ENCODE peak calls at places on chromosomes 6 and 20, in six cellular contexts. E is NCI-H748 treated with DMSO at 0.1 percent for 48 hours, H is nucleus accumbens, M is GM12865, S is EL, G is HT-29. I is an unnamed sample.

GRCh38 chr6:90583179-90583578 is 3.7 kb downstream of the MAP3K7 start:
- DNase-seq in S (no peak), H (no peak), M (no peak), E (no peak), G (no peak), I (no peak)

GRCh38 chr20:17860306-17861197 is 108.0 kb downstream of the SNX5 start:
- DNase-seq in H (no peak), M (no peak), S (no peak), E (no peak), G (no peak), I (no peak)

GRCh38 chr6:35473849-35474128 is 5.6 kb downstream of the RPL10A start:
- DNase-seq in M (no peak), S (peak; percentile 42), G (no peak), E (no peak), H (no peak), I (no peak)

GRCh38 chr6:170046786-170047626 is 243.9 kb downstream of the DLL1 start:
- DNase-seq in E (no peak), S (no peak), H (no peak), M (no peak), G (no peak), I (no peak)

GRCh38 chr6:154602296-154602695 is 91.8 kb upstream of the CNKSR3 start:
- DNase-seq in M (no peak), E (no peak), H (no peak), G (no peak), S (no peak), I (no peak)

GRCh38 chr6:166307082-166307980 is 861 bp downstream of the PRR18 start:
- DNase-seq in H (no peak), G (no peak), E (no peak), M (peak; percentile 59), S (no peak), I (peak; percentile 67)

GRCh38 chr6:25026723-25027122 is 91.0 kb upstream of the RIPOR2 start:
- DNase-seq in S (no peak), H (no peak), G (no peak), E (no peak), M (no peak), I (no peak)

GRCh38 chr6:137749595-137750215 is 117.4 kb upstream of the TNFAIP3 start:
- DNase-seq in G (no peak), M (no peak), S (no peak), H (no peak), E (no peak), I (no peak)

GRCh38 chr20:57397693-57398108 is 6.5 kb downstream of the RBM38 start:
- DNase-seq in H (no peak), E (no peak), G (no peak), S (no peak), M (peak; percentile 56), I (peak; percentile 48)

GRCh38 chr6:76481101-76481500 is 408.6 kb upstream of the IMPG1 start:
- DNase-seq in H (no peak), S (no peak), E (peak; percentile 45), G (no peak), M (no peak), I (no peak)

GRCh38 chr20:51749674-51750036 is 18.5 kb downstream of the ATP9A start:
- DNase-seq in H (no peak), E (no peak), S (peak; percentile 49), G (no peak), M (no peak), I (no peak)

GRCh38 chr20:7908905-7909304 is 31.4 kb downstream of the HAO1 start:
- DNase-seq in E (no peak), G (no peak), M (no peak), H (no peak), S (no peak), I (no peak)

GRCh38 chr6:100257661-100258395 is 206.9 kb downstream of the SIM1 start:
- DNase-seq in M (peak; percentile 46), E (peak; percentile 72), S (peak; percentile 70), H (no peak), G (peak; percentile 41), I (no peak)

GRCh38 chr6:139855741-139856206 is 481.3 kb upstream of the CITED2 start:
- DNase-seq in E (peak; percentile 63), S (peak; percentile 30), G (no peak), M (no peak), H (no peak), I (no peak)

GRCh38 chr20:63006611-63007471 is at the start of gene BHLHE23:
- DNase-seq in H (no peak), G (no peak), M (no peak), E (peak; percentile 57), S (no peak), I (no peak)

I was measured in pancreas.